ENCODE peak calls at places on chromosomes 12 and 14, in seven cellular contexts. P is breast epithelium, S is heart left ventricle, J is stomach, M is hepatocyte, C is aorta, U is neural progenitor cell. Y is an unnamed sample.

GRCh38 chr12:10226086-10226485 is 13.4 kb downstream of the GABARAPL1 start:
- DNase-seq in P (no peak), M (no peak), S (no peak), J (no peak), C (no peak), U (peak), Y (no peak)

GRCh38 chr14:65949711-65950516 is 536.3 kb upstream of the CCDC196 start:
- DNase-seq in P (peak), M (peak), J (peak), S (peak), U (no peak), C (no peak), Y (peak)

GRCh38 chr12:91256471-91256870 is 73.9 kb upstream of the DCN start:
- DNase-seq in P (no peak), J (no peak), M (peak), S (no peak), C (no peak), U (no peak), Y (no peak)

GRCh38 chr12:132620113-132620892 is 1.7 kb downstream of the P2RX2 start:
- DNase-seq in M (no peak), P (no peak), C (no peak), U (no peak), S (no peak), J (no peak), Y (no peak)

GRCh38 chr14:104202259-104203070 is 64.1 kb downstream of the KIF26A start:
- DNase-seq in M (no peak), P (peak), J (peak), S (no peak), C (no peak), U (no peak), Y (no peak)

GRCh38 chr12:11891350-11892064 is 179.2 kb upstream of the BCL2L14 start:
- DNase-seq in P (no peak), J (no peak), U (no peak), C (peak), S (peak), M (no peak), Y (peak)

GRCh38 chr12:7207866-7208612 is 18.6 kb downstream of the PEX5 start:
- DNase-seq in M (no peak), U (no peak), P (no peak), J (no peak), S (no peak), C (no peak), Y (no peak)

GRCh38 chr12:98646165-98646764 is 1.2 kb downstream of the APAF1 start:
- DNase-seq in M (peak), U (peak), C (no peak), P (no peak), S (no peak), J (no peak), Y (no peak)

GRCh38 chr14:34502826-34503225 is 36.7 kb downstream of the EAPP start:
- DNase-seq in S (no peak), P (no peak), M (no peak), J (no peak), C (no peak), U (no peak), Y (no peak)

GRCh38 chr12:67650528-67651379 is 2.2 kb downstream of the DYRK2 start:
- DNase-seq in P (no peak), J (no peak), S (no peak), C (no peak), M (no peak), U (no peak), Y (no peak)

GRCh38 chr12:52320784-52321400 is at the start of gene KRT83:
- DNase-seq in C (no peak), U (no peak), J (no peak), M (no peak), S (no peak), P (no peak), Y (no peak)

GRCh38 chr12:3243376-3244084 is 166.4 kb downstream of the TSPAN9 start:
- DNase-seq in P (no peak), S (no peak), J (no peak), U (no peak), C (no peak), M (no peak), Y (no peak)

GRCh38 chr12:58323676-58324075 is 382.3 kb downstream of the ATP23 start:
- DNase-seq in C (no peak), M (no peak), S (no peak), J (no peak), U (no peak), P (no peak), Y (no peak)

GRCh38 chr14:101004176-101004575 is 100.7 kb upstream of the RTL1 start:
- DNase-seq in M (no peak), J (no peak), S (peak), C (no peak), P (no peak), U (no peak), Y (no peak)

GRCh38 chr12:20369164-20370000 is 1.0 kb downstream of the PDE3A start:
- DNase-seq in J (peak), S (peak), M (peak), U (peak), P (no peak), C (peak), Y (peak)

GRCh38 chr12:88202500-88202899 is 60.4 kb downstream of the TMTC3 start:
- DNase-seq in S (no peak), P (no peak), U (no peak), M (no peak), C (no peak), J (no peak), Y (no peak)

GRCh38 chr14:70780396-70781075 is 28.8 kb downstream of the MAP3K9 start:
- DNase-seq in P (no peak), S (no peak), M (no peak), C (peak), U (no peak), J (peak), Y (peak)

GRCh38 chr14:99360774-99361595 is 89.0 kb upstream of the BCL11B start:
- DNase-seq in S (no peak), P (no peak), M (no peak), U (no peak), C (no peak), J (no peak), Y (no peak)

GRCh38 chr14:53437858-53438257 is 284.7 kb upstream of the DDHD1 start:
- DNase-seq in J (no peak), U (no peak), M (no peak), S (no peak), C (no peak), P (no peak), Y (no peak)

GRCh38 chr12:53131844-53132243 is 28.6 kb downstream of the SOAT2 start:
- DNase-seq in M (no peak), J (no peak), P (no peak), U (no peak), S (no peak), C (no peak), Y (no peak)

GRCh38 chr12:82688035-82688501 is 1.4 kb downstream of the TMTC2 start:
- DNase-seq in S (no peak), C (no peak), P (no peak), U (peak), M (peak), J (no peak), Y (no peak)

GRCh38 chr14:71498151-71498734 is 434.0 kb upstream of the RGS6 start:
- DNase-seq in M (no peak), P (no peak), C (no peak), S (no peak), J (no peak), U (no peak), Y (no peak)

GRCh38 chr12:109346920-109347319 is 780 bp upstream of the MYO1H start:
- DNase-seq in M (no peak), J (no peak), S (no peak), P (no peak), C (no peak), U (no peak), Y (no peak)

GRCh38 chr14:56119221-56119967 is 1.2 kb downstream of the PELI2 start:
- DNase-seq in C (peak), M (peak), U (peak), P (no peak), S (peak), J (peak), Y (peak)

GRCh38 chr14:59069455-59069854 is 119.0 kb upstream of the DAAM1 start:
- DNase-seq in P (no peak), U (no peak), J (no peak), S (no peak), C (no peak), M (no peak), Y (no peak)

GRCh38 chr12:85740190-85740589 is 96.0 kb downstream of the RASSF9 start:
- DNase-seq in U (no peak), P (no peak), M (no peak), J (no peak), S (no peak), C (no peak), Y (no peak)

GRCh38 chr12:54439521-54440255 is 20.6 kb upstream of the ITGA5 start:
- DNase-seq in M (peak), S (no peak), J (no peak), C (no peak), P (no peak), U (peak), Y (no peak)

GRCh38 chr12:98579835-98580234 is 13.7 kb upstream of the SLC25A3 start:
- DNase-seq in M (no peak), J (no peak), S (no peak), C (no peak), P (no peak), U (no peak), Y (no peak)

GRCh38 chr14:49959822-49960408 is 67.0 kb downstream of the ARF6 start:
- DNase-seq in P (no peak), C (no peak), S (no peak), J (no peak), U (no peak), M (no peak), Y (no peak)

GRCh38 chr14:97178781-97179180 is 381.6 kb downstream of the VRK1 start:
- DNase-seq in S (no peak), C (no peak), U (no peak), M (no peak), J (no peak), P (no peak), Y (no peak)

GRCh38 chr12:93167841-93168492 is 209.8 kb upstream of the NUDT4 start:
- DNase-seq in J (no peak), S (peak), M (peak), U (peak), C (no peak), P (no peak), Y (no peak)

GRCh38 chr14:30710870-30711269 is 88.8 kb downstream of the SCFD1 start:
- DNase-seq in P (no peak), M (no peak), C (no peak), U (no peak), S (no peak), J (no peak), Y (no peak)

GRCh38 chr12:24027352-24027751 is 77.9 kb upstream of the SOX5 start:
- DNase-seq in S (no peak), P (no peak), J (no peak), U (no peak), M (no peak), C (no peak), Y (no peak)

GRCh38 chr12:24020391-24021163 is 71.1 kb upstream of the SOX5 start:
- DNase-seq in P (no peak), U (peak), C (no peak), S (no peak), J (no peak), M (no peak), Y (no peak)

GRCh38 chr12:24021164-24021502 is 71.7 kb upstream of the SOX5 start:
- DNase-seq in S (no peak), P (no peak), M (no peak), U (no peak), J (no peak), C (no peak), Y (no peak)

GRCh38 chr12:24025153-24025798 is 75.8 kb upstream of the SOX5 start:
- DNase-seq in J (no peak), S (no peak), C (no peak), P (no peak), U (peak), M (no peak), Y (no peak)
- H3K27ac ChIP-seq in J (no peak), S (no peak), C (no peak), P (no peak), U (no peak), M (no peak), Y (no peak)

GRCh38 chr12:110543965-110544364 is 39.2 kb downstream of the PPTC7 start:
- DNase-seq in S (no peak), J (no peak), M (no peak), U (no peak), P (no peak), C (no peak), Y (no peak)

GRCh38 chr12:110547090-110547489 is 36.0 kb downstream of the PPTC7 start:
- DNase-seq in C (no peak), P (no peak), M (no peak), J (no peak), U (no peak), S (no peak), Y (no peak)

GRCh38 chr12:110546339-110546738 is 36.8 kb downstream of the PPTC7 start:
- DNase-seq in U (no peak), P (no peak), J (no peak), C (no peak), S (no peak), M (peak), Y (no peak)

GRCh38 chr12:110543252-110543959 is 39.7 kb downstream of the PPTC7 start:
- DNase-seq in J (peak), S (peak), U (no peak), M (peak), P (peak), C (peak), Y (peak)

GRCh38 chr12:110545812-110546211 is 37.3 kb downstream of the PPTC7 start:
- DNase-seq in J (no peak), S (no peak), P (no peak), C (no peak), M (no peak), U (no peak), Y (no peak)
- H3K27ac ChIP-seq in J (peak), S (peak), P (peak), C (no peak), M (no peak), U (no peak), Y (peak)

DNA sequence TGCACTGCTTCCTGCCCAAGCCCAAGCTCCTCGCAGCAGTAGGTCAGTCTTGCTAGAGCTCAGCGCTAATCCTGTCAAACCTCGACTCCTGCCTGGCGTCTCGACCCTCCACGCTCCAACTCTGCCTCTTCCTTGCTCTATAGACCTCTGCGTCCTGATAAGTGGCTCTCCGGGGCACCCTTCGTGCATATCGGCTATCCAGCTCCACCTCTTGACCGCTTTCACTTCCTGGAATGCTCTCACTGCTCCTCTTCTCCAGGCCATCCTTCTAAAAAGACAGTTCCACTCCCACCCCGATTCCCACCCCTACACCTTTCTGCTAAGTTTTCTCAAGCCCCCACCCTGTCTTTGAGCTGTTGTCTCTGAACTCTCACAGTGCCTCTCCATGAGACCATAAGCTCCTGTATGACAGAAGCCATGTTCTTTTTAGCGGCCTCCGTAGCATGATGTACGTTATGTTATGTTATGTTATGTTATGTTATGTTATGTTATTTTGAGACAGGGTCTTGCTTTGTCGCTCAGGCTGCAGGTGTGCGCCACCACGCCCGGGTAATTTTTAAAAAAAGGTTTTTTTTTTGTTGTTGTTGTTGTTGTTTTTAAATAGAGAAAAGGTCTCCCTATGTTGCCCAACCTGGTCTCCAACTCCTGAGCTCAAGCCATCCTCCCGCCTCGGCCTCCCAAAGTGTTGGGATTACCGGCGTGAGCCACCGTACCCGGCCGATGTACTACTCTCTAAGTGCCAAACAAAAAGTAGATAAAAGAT is 601 bp downstream of the COX14 start:
- DNase-seq in P (no peak), S (no peak), C (no peak), J (peak), M (peak), U (peak), Y (no peak)
- H3K27ac ChIP-seq in P (peak), S (peak), C (peak), J (peak), M (peak), U (peak), Y (peak)

GRCh38 chr12:117968084-117968789 is 553 bp downstream of the KSR2 start:
- DNase-seq in P (no peak), C (no peak), S (no peak), J (no peak), M (no peak), U (peak), Y (no peak)
- H3K27ac ChIP-seq in P (peak), C (no peak), S (no peak), J (peak), M (peak), U (no peak), Y (no peak)

DNA sequence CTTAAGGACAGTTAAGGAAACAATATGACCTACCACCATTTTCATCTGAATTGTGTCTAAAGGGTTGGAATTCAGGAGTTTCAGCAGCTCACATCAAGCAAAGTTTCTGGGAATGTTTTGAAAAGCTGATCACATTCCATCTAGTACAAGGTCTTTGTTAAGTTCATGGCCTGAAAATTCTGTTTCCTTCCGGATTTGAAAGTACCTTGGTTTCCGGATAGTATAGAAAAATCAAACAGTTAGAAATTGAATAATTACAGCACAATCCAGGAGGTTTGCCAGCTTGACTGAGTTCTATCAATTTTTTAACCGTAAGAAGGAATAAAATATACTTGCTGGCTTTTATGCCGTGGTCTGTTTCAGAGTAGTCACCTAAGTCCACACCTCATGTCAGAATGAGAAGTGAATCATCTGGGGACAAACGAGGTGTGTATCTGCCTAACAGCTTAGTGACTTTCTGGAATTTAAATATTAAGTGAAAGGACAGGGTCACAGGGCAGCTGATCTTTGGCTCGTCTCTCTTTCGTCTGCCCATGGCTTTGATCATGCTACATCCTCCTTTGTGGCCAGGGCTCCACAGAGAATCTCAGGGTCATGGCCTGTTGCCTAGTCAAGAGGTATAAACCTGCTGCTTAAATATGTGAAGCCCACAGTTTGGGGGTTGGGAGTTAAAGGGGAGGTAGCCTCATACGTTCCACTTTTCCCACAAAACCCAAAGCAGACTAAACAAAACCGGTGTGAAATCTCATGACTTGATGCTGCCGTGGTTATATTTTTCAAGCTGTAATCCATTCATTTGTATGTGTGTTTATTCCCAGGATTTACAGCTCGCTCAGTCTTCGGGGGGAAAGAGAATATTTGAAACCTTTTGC is 136.8 kb downstream of the HMGA2 start:
- DNase-seq in C (no peak), U (no peak), P (no peak), M (no peak), J (no peak), S (no peak), Y (no peak)
- H3K27ac ChIP-seq in C (no peak), U (no peak), P (no peak), M (peak), J (no peak), S (no peak), Y (no peak)